ENCODE peak calls at places on chromosomes 4 and X, in six cellular contexts. E is RPMI8226; M is cardiac muscle cell; U is NCI-H2081; R is lung microvascular endothelial cell; A is activated CD4-positive, alpha-beta T cell treated with anti-CD3 and anti-CD28 coated beads, Interleukin-2, amount 50 U/mL, for 1 hour. Y is an unnamed sample.

GRCh38 chr4:3127129-3127528 is 52.6 kb downstream of the HTT start:
- DNase-seq in E (no peak), M (no peak), U (no peak), R (no peak), A (no peak), Y (no peak)

GRCh38 chrX:84363054-84363453 is 139.2 kb downstream of the HDX start:
- DNase-seq in E (no peak), M (peak; percentile 12), U (no peak), R (no peak), A (no peak), Y (no peak)

GRCh38 chrX:22021721-22022120 is 10.4 kb upstream of the PHEX start:
- DNase-seq in E (no peak), M (no peak), U (no peak), R (no peak), A (no peak), Y (no peak)

GRCh38 chrX:130937101-130937500 is 34.1 kb upstream of the ENOX2 start:
- DNase-seq in E (no peak), M (no peak), U (no peak), R (no peak), A (no peak), Y (no peak)

GRCh38 chr4:76614589-76614988 is 179.6 kb downstream of the SHROOM3 start:
- DNase-seq in E (no peak), M (no peak), U (no peak), R (no peak), A (no peak), Y (no peak)

GRCh38 chr4:53620956-53621355 is 29.7 kb upstream of the LNX1 start:
- DNase-seq in E (no peak), M (no peak), U (no peak), R (no peak), A (no peak), Y (no peak)

GRCh38 chrX:1807301-1807731 is 192.5 kb downstream of the ASMT start:
- DNase-seq in E (no peak), M (no peak), U (no peak), R (no peak), A (no peak), Y (no peak)

GRCh38 chrX:2627272-2627867 is 63.7 kb upstream of the CD99 start:
- DNase-seq in E (peak; percentile 59), M (peak; percentile 55), U (no peak), R (peak; percentile 36), A (peak; percentile 39), Y (peak; percentile 48)

GRCh38 chrX:38249965-38250364 is 29.3 kb upstream of the SRPX start:
- DNase-seq in E (no peak), M (peak; percentile 57), U (no peak), R (no peak), A (no peak), Y (no peak)

GRCh38 chr4:94540476-94540875 is 88.7 kb downstream of the PDLIM5 start:
- DNase-seq in E (no peak), M (no peak), U (no peak), R (no peak), A (no peak), Y (no peak)

GRCh38 chr4:64250061-64250460 is 159.2 kb downstream of the TECRL start:
- DNase-seq in E (no peak), M (no peak), U (no peak), R (no peak), A (no peak), Y (no peak)

GRCh38 chr4:10160280-10160856 is 43.8 kb upstream of the WDR1 start:
- DNase-seq in E (no peak), M (peak; percentile 69), U (no peak), R (peak; percentile 68), A (no peak), Y (no peak)

GRCh38 chr4:7206385-7206784 is 14.0 kb downstream of the SORCS2 start:
- DNase-seq in E (no peak), M (peak; percentile 63), U (no peak), R (peak; percentile 52), A (no peak), Y (no peak)

GRCh38 chr4:168633071-168633470 is 136.2 kb downstream of the PALLD start:
- DNase-seq in E (no peak), M (no peak), U (no peak), R (no peak), A (no peak), Y (no peak)

GRCh38 chr4:88527787-88528186 is 4.2 kb upstream of the PYURF start:
- DNase-seq in E (no peak), M (no peak), U (no peak), R (no peak), A (no peak), Y (peak; percentile 63)

GRCh38 chrX:120244735-120245498 is 5.7 kb upstream of the ZBTB33 start:
- DNase-seq in E (peak; percentile 87), M (peak; percentile 89), U (peak; percentile 83), R (peak; percentile 81), A (peak; percentile 58), Y (peak; percentile 59)

GRCh38 chrX:79270401-79270800 is 96.7 kb downstream of the ITM2A start:
- DNase-seq in E (no peak), M (peak; percentile 74), U (no peak), R (peak; percentile 13), A (peak; percentile 73), Y (peak; percentile 80)

GRCh38 chrX:81195712-81196111 is 6.0 kb downstream of the HMGN5 start:
- DNase-seq in E (peak; percentile 66), M (peak; percentile 71), U (peak; percentile 52), R (peak; percentile 71), A (peak; percentile 43), Y (peak; percentile 72)

GRCh38 chrX:1231850-1232505 is 19.5 kb upstream of the CRLF2 start:
- DNase-seq in E (no peak), M (no peak), U (no peak), R (no peak), A (peak; percentile 26), Y (no peak)

GRCh38 chrX:152202886-152203285 is 64.5 kb upstream of the MAGEA10 start:
- DNase-seq in E (no peak), M (no peak), U (no peak), R (no peak), A (no peak), Y (no peak)

GRCh38 chr4:77078401-77078800 is 2.6 kb upstream of the CCNI start:
- DNase-seq in E (no peak), M (no peak), U (no peak), R (no peak), A (no peak), Y (no peak)

GRCh38 chrX:27336466-27337091 is 126.6 kb downstream of the PPP4R3C start:
- DNase-seq in E (peak; percentile 47), M (peak; percentile 19), U (peak; percentile 50), R (peak; percentile 30), A (peak; percentile 2), Y (peak; percentile 50)

GRCh38 chrX:47570794-47571193 is 9.8 kb downstream of the ARAF start:
- DNase-seq in E (no peak), M (no peak), U (no peak), R (no peak), A (no peak), Y (no peak)

GRCh38 chr4:109554971-109555370 is 5.1 kb upstream of the MCUB start:
- DNase-seq in E (no peak), M (no peak), U (no peak), R (no peak), A (no peak), Y (no peak)

GRCh38 chr4:120443111-120443510 is 376.5 kb upstream of the MAD2L1 start:
- DNase-seq in E (no peak), M (no peak), U (no peak), R (no peak), A (no peak), Y (no peak)

GRCh38 chr4:188984518-188984917 is 845.3 kb downstream of the TRIML1 start:
- DNase-seq in E (no peak), M (no peak), U (no peak), R (no peak), A (no peak), Y (no peak)

GRCh38 chr4:158446106-158446505 is 75.6 kb upstream of the RXFP1 start:
- DNase-seq in E (no peak), M (peak; percentile 78), U (no peak), R (no peak), A (no peak), Y (no peak)

GRCh38 chr4:25654031-25654970 is 1.4 kb upstream of the SLC34A2 start:
- DNase-seq in E (no peak), M (peak; percentile 36), U (no peak), R (no peak), A (no peak), Y (no peak)

GRCh38 chr4:98963538-98964433 is 31.7 kb upstream of the METAP1 start:
- DNase-seq in E (no peak), M (no peak), U (no peak), R (no peak), A (no peak), Y (no peak)

GRCh38 chr4:129109965-129110824 is 14.2 kb downstream of the C4orf33 start:
- DNase-seq in E (no peak), M (peak; percentile 21), U (no peak), R (no peak), A (no peak), Y (no peak)

GRCh38 chrX:8052909-8053308 is 118.2 kb downstream of the VCX2 start:
- DNase-seq in E (no peak), M (no peak), U (no peak), R (no peak), A (no peak), Y (no peak)

GRCh38 chr4:71765349-71765748 is 18.5 kb downstream of the GC start:
- DNase-seq in E (peak; percentile 3), M (peak; percentile 2), U (no peak), R (no peak), A (no peak), Y (no peak)

Y was measured in MM.1S.